ENCODE peak calls at places on chromosomes 16 and 17, in four cellular contexts. N, U, C and V are unnamed samples.

GRCh38 chr17:81546906-81547613 is 5.1 kb downstream of the FAAP100 start:
- DNase-seq in N (no peak), U (no peak), C (no peak), V (no peak)

GRCh38 chr16:11824362-11824761 is 27.0 kb downstream of the RSL1D1 start:
- DNase-seq in U (no peak), C (no peak), N (peak), V (peak)

GRCh38 chr16:71351558-71351901 is 7.0 kb upstream of the CALB2 start:
- DNase-seq in N (no peak), C (no peak), U (no peak), V (peak)

GRCh38 chr17:29347831-29348281 is 42.3 kb upstream of the TAOK1 start:
- DNase-seq in U (no peak), N (no peak), C (no peak), V (no peak)

GRCh38 chr16:30874244-30874820 is 19.5 kb downstream of the BCL7C start:
- DNase-seq in C (no peak), U (no peak), N (no peak), V (no peak)

GRCh38 chr16:30397776-30398659 is 2.8 kb downstream of the ZNF48 start:
- DNase-seq in U (peak), C (no peak), N (no peak), V (no peak)

GRCh38 chr16:58032710-58033293 is 7.2 kb downstream of the MMP15 start:
- DNase-seq in C (no peak), N (no peak), U (no peak), V (peak)

GRCh38 chr16:24409045-24409444 is 130.3 kb upstream of the RBBP6 start:
- DNase-seq in C (no peak), U (no peak), N (peak), V (peak)

GRCh38 chr17:42581744-42582270 is 4.3 kb upstream of the PSMC3IP start:
- DNase-seq in U (no peak), C (no peak), N (no peak), V (no peak)